ENCODE peak calls at places on chromosomes 11 and 22, in six cellular contexts. C is caudate nucleus; V is stimulated activated CD8-positive, alpha-beta memory T cell treated with anti-CD3 and anti-CD28 coated beads, Interleukin-4, amount 100 ng/mL, for 4 hours; B is activated T-helper 1 cell treated with anti-CD3 and anti-CD28 coated beads, Interleukin-12 subunit alpha, Interleukin-12 subunit beta, Interleukin-2, Interleukin-4 antibody, amounts not matched to agents 30 ng/mL and 10 ng/mL and 1 ng/mL, durations not matched to agents 14 hours and 24 hours and 36 hours; X is ELR; K is GM03348. E is an unnamed sample.
A peak's percentile ranks its signal among the peaks of the same experiment; 100 is the strongest.

GRCh38 chr22:21915624-21916308 is 36.9 kb downstream of the PPM1F start:
- DNase-seq in C (no peak), V (no peak), B (no peak), X (no peak), K (no peak), E (no peak)

GRCh38 chr11:10041803-10042202 is 252.2 kb downstream of the SBF2 start:
- DNase-seq in C (no peak), V (no peak), B (no peak), X (no peak), K (no peak), E (no peak)

GRCh38 chr11:122902951-122903350 is 20.4 kb downstream of the JHY start:
- DNase-seq in C (no peak), V (no peak), B (no peak), X (no peak), K (no peak), E (no peak)

GRCh38 chr11:32173435-32173834 is 82.6 kb downstream of the RCN1 start:
- DNase-seq in C (peak; percentile 5), V (no peak), B (no peak), X (peak; percentile 81), K (peak; percentile 90), E (no peak)

GRCh38 chr11:118379497-118379896 is 20.1 kb downstream of the UBE4A start:
- DNase-seq in C (no peak), V (no peak), B (no peak), X (no peak), K (no peak), E (no peak)

GRCh38 chr11:112584674-112585073 is 324.0 kb upstream of the PLET1 start:
- DNase-seq in C (no peak), V (no peak), B (no peak), X (peak; percentile 7), K (no peak), E (no peak)

GRCh38 chr22:23220485-23221350 is 40.4 kb downstream of the BCR start:
- DNase-seq in C (no peak), V (no peak), B (peak; percentile 12), X (peak; percentile 51), K (peak; percentile 79), E (no peak)

GRCh38 chr22:31173386-31174145 is 13.6 kb downstream of the RNF185 start:
- DNase-seq in C (no peak), V (no peak), B (no peak), X (peak; percentile 95), K (peak; percentile 80), E (no peak)

GRCh38 chr11:128457874-128458273 is 129.5 kb downstream of the ETS1 start:
- DNase-seq in C (no peak), V (no peak), B (no peak), X (no peak), K (no peak), E (no peak)

GRCh38 chr11:44593194-44593593 is 27.7 kb downstream of the CD82 start:
- DNase-seq in C (peak; percentile 84), V (no peak), B (no peak), X (no peak), K (no peak), E (no peak)

E was measured in NK-92 treated with Interleukin-12 subunit alpha and Interleukin-12 subunit beta, amount 100 ng/mL, for 24 hours.